ENCODE peak calls at places on chromosomes 5 and 9, in six cellular contexts. One of them, this sample, is unnamed.

GRCh38 chr9:76219555-76220151 is 174.6 kb downstream of the RFK start:
- DNase-seq in CD8-positive, alpha-beta T cell: no peak
- DNase-seq in heart left ventricle: no peak
- DNase-seq in PC-3: no peak
- DNase-seq in tibial nerve: no peak
- DNase-seq in tibial artery: no peak
- DNase-seq in this sample: no peak

GRCh38 chr5:1793301-1793740 is 6.3 kb downstream of the MRPL36 start:
- DNase-seq in CD8-positive, alpha-beta T cell: no peak
- DNase-seq in heart left ventricle: no peak
- DNase-seq in PC-3: no peak
- DNase-seq in tibial nerve: no peak
- DNase-seq in tibial artery: peak; percentile 7
- DNase-seq in this sample: no peak

GRCh38 chr9:136606687-136607333 is 55.9 kb upstream of the EGFL7 start:
- DNase-seq in CD8-positive, alpha-beta T cell: no peak
- DNase-seq in heart left ventricle: no peak
- DNase-seq in PC-3: no peak
- DNase-seq in tibial nerve: no peak
- DNase-seq in tibial artery: no peak
- DNase-seq in this sample: no peak

GRCh38 chr9:120830151-120830550 is 12.6 kb downstream of the PSMD5 start:
- DNase-seq in CD8-positive, alpha-beta T cell: no peak
- DNase-seq in heart left ventricle: no peak
- DNase-seq in PC-3: no peak
- DNase-seq in tibial nerve: no peak
- DNase-seq in tibial artery: no peak
- DNase-seq in this sample: no peak

GRCh38 chr5:891837-892389 is 688 bp downstream of the BRD9 start:
- DNase-seq in CD8-positive, alpha-beta T cell: no peak
- DNase-seq in heart left ventricle: no peak
- DNase-seq in PC-3: peak; percentile 7
- DNase-seq in tibial nerve: no peak
- DNase-seq in tibial artery: no peak
- DNase-seq in this sample: no peak

GRCh38 chr5:26761040-26761439 is 277.3 kb downstream of the CDH9 start:
- DNase-seq in CD8-positive, alpha-beta T cell: no peak
- DNase-seq in heart left ventricle: no peak
- DNase-seq in PC-3: no peak
- DNase-seq in tibial nerve: no peak
- DNase-seq in tibial artery: no peak
- DNase-seq in this sample: no peak

GRCh38 chr5:125890387-125890955 is 532.7 kb upstream of the GRAMD2B start:
- DNase-seq in CD8-positive, alpha-beta T cell: no peak
- DNase-seq in heart left ventricle: no peak
- DNase-seq in PC-3: no peak
- DNase-seq in tibial nerve: no peak
- DNase-seq in tibial artery: no peak
- DNase-seq in this sample: no peak

GRCh38 chr5:6403416-6403815 is 25.1 kb upstream of the MED10 start:
- DNase-seq in CD8-positive, alpha-beta T cell: no peak
- DNase-seq in heart left ventricle: no peak
- DNase-seq in PC-3: no peak
- DNase-seq in tibial nerve: no peak
- DNase-seq in tibial artery: no peak
- DNase-seq in this sample: no peak

GRCh38 chr5:172806897-172807672 is 27.0 kb upstream of the ERGIC1 start:
- DNase-seq in CD8-positive, alpha-beta T cell: peak; percentile 77
- DNase-seq in heart left ventricle: peak; percentile 89
- DNase-seq in PC-3: peak; percentile 75
- DNase-seq in tibial nerve: peak; percentile 86
- DNase-seq in tibial artery: peak; percentile 85
- DNase-seq in this sample: peak; percentile 95

DNA sequence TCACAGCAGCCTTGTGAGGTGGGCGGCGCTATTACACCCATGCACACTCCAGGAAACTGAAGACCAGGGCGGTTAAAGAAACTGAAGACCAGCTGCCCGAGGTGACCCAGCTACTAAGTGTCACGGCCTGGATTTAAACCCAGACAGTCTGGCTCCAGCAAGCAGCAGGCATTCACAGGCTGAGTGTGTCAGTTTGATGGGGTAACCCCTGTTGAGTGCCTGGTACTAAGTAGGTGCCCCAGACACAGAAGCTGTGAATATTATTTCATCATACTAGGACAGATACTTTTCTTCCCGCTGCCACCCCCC is 7.3 kb downstream of the ENG start:
- DNase-seq in CD8-positive, alpha-beta T cell: no peak
- DNase-seq in heart left ventricle: peak; percentile 63
- DNase-seq in PC-3: no peak
- DNase-seq in tibial nerve: no peak
- DNase-seq in tibial artery: peak; percentile 53
- DNase-seq in this sample: no peak
- H3K4me3 ChIP-seq in CD8-positive, alpha-beta T cell: no peak overlapping the region
- H3K4me3 ChIP-seq in heart left ventricle: no peak overlapping the region
- H3K4me3 ChIP-seq in PC-3: no peak overlapping the region
- H3K4me3 ChIP-seq in tibial nerve: no peak overlapping the region
- H3K4me3 ChIP-seq in tibial artery: no peak overlapping the region
- H3K4me3 ChIP-seq in this sample: peak overlapping the region; percentile 86

GRCh38 chr9:110426052-110426709 is 88.5 kb upstream of the TXNDC8 start:
- DNase-seq in CD8-positive, alpha-beta T cell: no peak
- DNase-seq in heart left ventricle: no peak
- DNase-seq in PC-3: peak; percentile 35
- DNase-seq in tibial nerve: no peak
- DNase-seq in tibial artery: no peak
- DNase-seq in this sample: no peak
- TF ChIP-seq CTCF in CD8-positive, alpha-beta T cell: no peak
- TF ChIP-seq CTCF in heart left ventricle: peak; percentile 26
- TF ChIP-seq CTCF in PC-3: peak; percentile 62
- TF ChIP-seq CTCF in tibial nerve: no peak
- TF ChIP-seq CTCF in tibial artery: no peak
- TF ChIP-seq CTCF in this sample: no peak

GRCh38 chr5:38016835-38017234 is 177.0 kb upstream of the GDNF start:
- DNase-seq in CD8-positive, alpha-beta T cell: no peak
- DNase-seq in heart left ventricle: no peak
- DNase-seq in PC-3: no peak
- DNase-seq in tibial nerve: no peak
- DNase-seq in tibial artery: no peak
- DNase-seq in this sample: no peak
- H3K27me3 ChIP-seq in CD8-positive, alpha-beta T cell: no peaks in the 10 kb centered on the region
- H3K27me3 ChIP-seq in heart left ventricle: no peaks in the 10 kb centered on the region
- H3K27me3 ChIP-seq in PC-3: peaks cover 90% of the 10 kb centered on the region
- H3K27me3 ChIP-seq in tibial nerve: no peaks in the 10 kb centered on the region
- H3K27me3 ChIP-seq in tibial artery: no peaks in the 10 kb centered on the region
- H3K27me3 ChIP-seq in this sample: no peaks in the 10 kb centered on the region

DNA sequence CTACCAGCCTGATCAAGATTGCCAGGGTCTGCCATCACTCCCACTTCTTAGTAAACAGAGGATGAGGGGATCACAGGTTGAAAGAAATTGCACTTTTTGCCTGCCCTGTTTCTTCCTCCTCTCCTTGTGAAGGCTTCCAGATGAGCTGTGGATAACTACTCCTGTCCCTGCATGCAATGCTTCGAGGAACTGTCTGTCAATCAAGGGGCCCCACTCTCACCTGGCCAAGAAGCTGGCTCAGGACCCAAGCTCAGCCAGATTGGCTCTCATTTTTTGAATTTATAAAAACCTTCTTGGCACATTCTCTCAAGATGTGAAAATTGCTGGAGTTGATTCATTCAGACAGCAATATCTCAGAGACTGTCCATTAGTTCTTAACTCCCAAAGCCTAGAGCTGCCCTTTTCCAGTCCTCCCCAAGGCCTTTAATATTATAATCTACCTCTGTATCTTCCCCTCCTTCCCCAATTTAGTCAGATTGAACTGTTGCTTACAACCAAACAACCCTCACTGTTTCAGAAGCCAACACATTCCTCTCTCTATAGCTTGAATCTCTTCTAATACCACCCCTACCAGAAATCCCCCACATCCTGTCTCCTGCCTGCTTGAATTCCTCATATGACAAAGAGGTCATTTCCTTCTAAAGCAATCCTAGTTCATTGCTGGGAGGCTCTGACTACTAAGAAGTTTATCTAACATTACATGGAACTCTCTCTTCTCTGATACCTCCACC is 11.3 kb downstream of the SPARC start:
- DNase-seq in CD8-positive, alpha-beta T cell: no peak
- DNase-seq in heart left ventricle: no peak
- DNase-seq in PC-3: no peak
- DNase-seq in tibial nerve: no peak
- DNase-seq in tibial artery: peak; percentile 18
- DNase-seq in this sample: no peak
- H3K4me3 ChIP-seq in CD8-positive, alpha-beta T cell: no peak overlapping the region
- H3K4me3 ChIP-seq in heart left ventricle: no peak overlapping the region
- H3K4me3 ChIP-seq in PC-3: no peak overlapping the region
- H3K4me3 ChIP-seq in tibial nerve: no peak overlapping the region
- H3K4me3 ChIP-seq in tibial artery: no peak overlapping the region
- H3K4me3 ChIP-seq in this sample: no peak overlapping the region

This sample was measured in lower lobe of right lung.